ENCODE peak calls at places on chromosomes 4 and X, in five cellular contexts. I, X, Y, O and P are unnamed samples.

GRCh38 chr4:57048590-57049304 is 61.4 kb downstream of the IGFBP7 start:
- DNase-seq in I (no peak), X (no peak), Y (peak), O (no peak), P (no peak)

GRCh38 chr4:16056681-16057400 is 27.0 kb downstream of the PROM1 start:
- DNase-seq in I (no peak), X (no peak), Y (no peak), O (no peak), P (no peak)

GRCh38 chrX:44022964-44023363 is 49.8 kb upstream of the NDP start:
- DNase-seq in I (no peak), X (no peak), Y (no peak), O (no peak), P (no peak)

GRCh38 chr4:105613326-105613725 is 60.9 kb downstream of the ARHGEF38 start:
- DNase-seq in I (no peak), X (no peak), Y (peak), O (no peak), P (no peak)

GRCh38 chrX:139156356-139156755 is 374.2 kb upstream of the F9 start:
- DNase-seq in I (no peak), X (no peak), Y (no peak), O (no peak), P (peak)

GRCh38 chr4:143358923-143359694 is 22.4 kb downstream of the GAB1 start:
- DNase-seq in I (peak), X (no peak), Y (peak), O (peak), P (no peak)

GRCh38 chrX:39857780-39858179 is 240.0 kb downstream of the BCOR start:
- DNase-seq in I (peak), X (no peak), Y (no peak), O (no peak), P (no peak)

GRCh38 chr4:41361831-41362646 is 105.3 kb downstream of the UCHL1 start:
- DNase-seq in I (no peak), X (no peak), Y (no peak), O (no peak), P (no peak)

GRCh38 chr4:20890752-20891151 is 190.5 kb downstream of the PACRGL start:
- DNase-seq in I (no peak), X (no peak), Y (peak), O (no peak), P (no peak)

GRCh38 chrX:19746919-19747671 is 140.3 kb downstream of the SH3KBP1 start:
- DNase-seq in I (no peak), X (no peak), Y (no peak), O (no peak), P (no peak)

GRCh38 chr4:32985256-32985655 is 2265.1 kb downstream of the PCDH7 start:
- DNase-seq in I (no peak), X (no peak), Y (peak), O (peak), P (peak)

GRCh38 chr4:140567722-140568121 is 1.0 kb downstream of the UCP1 start:
- DNase-seq in I (no peak), X (no peak), Y (no peak), O (peak), P (no peak)

GRCh38 chr4:38563703-38564490 is 100.1 kb upstream of the KLF3 start:
- DNase-seq in I (no peak), X (no peak), Y (no peak), O (peak), P (peak)

GRCh38 chrX:46587753-46588171 is 14.2 kb downstream of the CHST7 start:
- DNase-seq in I (no peak), X (no peak), Y (peak), O (peak), P (no peak)

GRCh38 chrX:129845616-129846190 is 2.0 kb upstream of the ZDHHC9 start:
- DNase-seq in I (no peak), X (no peak), Y (no peak), O (no peak), P (no peak)

GRCh38 chr4:21858971-21859370 is 89.6 kb downstream of the KCNIP4 start:
- DNase-seq in I (no peak), X (no peak), Y (peak), O (peak), P (no peak)

GRCh38 chr4:138053601-138054322 is 188.4 kb downstream of the SLC7A11 start:
- DNase-seq in I (no peak), X (peak), Y (peak), O (peak), P (peak)

GRCh38 chr4:7387925-7388324 is 46.8 kb downstream of the PSAPL1 start:
- DNase-seq in I (no peak), X (no peak), Y (no peak), O (no peak), P (no peak)

GRCh38 chrX:124435616-124436015 is 89.3 kb downstream of the SH2D1A start:
- DNase-seq in I (no peak), X (no peak), Y (no peak), O (no peak), P (no peak)

GRCh38 chr4:111070390-111070789 is 447.5 kb upstream of the PITX2 start:
- DNase-seq in I (no peak), X (no peak), Y (no peak), O (no peak), P (no peak)

GRCh38 chrX:41922694-41923171 is 621 bp downstream of the CASK start:
- DNase-seq in I (peak), X (no peak), Y (peak), O (no peak), P (no peak)

GRCh38 chr4:93066746-93067145 is 761.8 kb upstream of the ATOH1 start:
- DNase-seq in I (no peak), X (no peak), Y (no peak), O (peak), P (no peak)

GRCh38 chrX:21813612-21814368 is 25.6 kb upstream of the MBTPS2 start:
- DNase-seq in I (no peak), X (no peak), Y (no peak), O (no peak), P (no peak)

GRCh38 chr4:5635826-5636196 is 72.5 kb downstream of the EVC2 start:
- DNase-seq in I (no peak), X (no peak), Y (peak), O (peak), P (peak)

GRCh38 chr4:3040447-3041191 is 33.7 kb downstream of the HTT-AS start:
- DNase-seq in I (no peak), X (no peak), Y (no peak), O (no peak), P (no peak)
- H3K4me3 ChIP-seq in I (no peak), X (peak), Y (peak), O (no peak), P (no peak)

GRCh38 chrX:13001097-13001496 is 26.2 kb downstream of the TMSB4X start:
- DNase-seq in I (no peak), X (no peak), Y (no peak), O (no peak), P (no peak)
- H3K4me3 ChIP-seq in I (no peak), X (no peak), Y (no peak), O (no peak), P (no peak)

GRCh38 chr4:54794033-54794432 is 136.3 kb downstream of the KIT start:
- DNase-seq in I (no peak), X (no peak), Y (no peak), O (no peak), P (no peak)
- H3K4me3 ChIP-seq in I (no peak), X (no peak), Y (no peak), O (no peak), P (no peak)

DNA sequence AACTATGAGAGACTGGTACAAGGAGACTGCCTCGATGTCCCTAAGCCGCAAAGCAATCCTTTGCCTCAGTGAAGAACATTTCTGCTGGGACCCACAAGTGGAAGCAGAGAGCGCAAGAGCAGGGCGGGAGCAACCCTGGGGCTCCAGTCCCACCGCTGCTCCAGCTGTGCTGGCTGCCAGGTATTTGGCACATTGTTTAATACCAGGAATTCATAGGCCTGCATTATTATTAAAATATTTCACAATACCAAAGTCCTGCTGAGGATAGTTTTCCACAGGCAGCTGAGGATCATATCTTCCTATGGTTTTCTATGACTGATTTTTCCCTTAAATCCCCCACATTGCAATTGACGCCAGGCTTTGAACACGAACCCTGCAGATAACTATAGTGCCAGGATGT is 163.5 kb upstream of the TLL1 start:
- DNase-seq in I (no peak), X (no peak), Y (no peak), O (no peak), P (no peak)
- H3K4me3 ChIP-seq in I (no peak), X (no peak), Y (no peak), O (no peak), P (no peak)